ENCODE peak calls at places on chromosomes 7 and 10, in eight cellular contexts. X is stomach, A is A549, G is ovary, J is spleen, H is IMR-90, Q is right lobe of liver, K is heart left ventricle. N is an unnamed sample.

GRCh38 chr7:28729276-28729675 is 228.9 kb downstream of the TRIL start:
- DNase-seq in X (no peak), A (peak), G (no peak), J (no peak), H (no peak), Q (no peak), K (no peak), N (no peak)

GRCh38 chr10:95389176-95389575 is 98.4 kb upstream of the PDLIM1 start:
- DNase-seq in X (no peak), A (no peak), G (no peak), J (no peak), H (no peak), Q (no peak), K (no peak), N (no peak)

GRCh38 chr10:1603181-1603580 is 134.1 kb downstream of the ADARB2 start:
- DNase-seq in X (no peak), A (no peak), G (no peak), J (no peak), H (no peak), Q (no peak), K (no peak), N (no peak)

GRCh38 chr7:151806204-151806603 is 70.7 kb downstream of the PRKAG2 start:
- DNase-seq in X (peak), A (no peak), G (no peak), J (no peak), H (no peak), Q (no peak), K (no peak), N (no peak)

GRCh38 chr7:108824840-108825540 is 255.3 kb downstream of the DNAJB9 start:
- DNase-seq in X (no peak), A (peak), G (no peak), J (no peak), H (peak), Q (no peak), K (peak), N (no peak)

GRCh38 chr10:50600831-50601466 is 22.8 kb downstream of the SGMS1 start:
- DNase-seq in X (no peak), A (peak), G (no peak), J (no peak), H (peak), Q (no peak), K (no peak), N (no peak)

GRCh38 chr7:36265720-36266119 is 112.7 kb downstream of the EEPD1 start:
- DNase-seq in X (peak), A (no peak), G (no peak), J (no peak), H (no peak), Q (no peak), K (peak), N (no peak)

GRCh38 chr7:123372368-123372767 is 162.0 kb downstream of the IQUB start:
- DNase-seq in X (no peak), A (no peak), G (no peak), J (no peak), H (no peak), Q (no peak), K (no peak), N (no peak)

GRCh38 chr10:42983595-42983990 is 93.3 kb upstream of the RET start:
- DNase-seq in X (peak), A (no peak), G (no peak), J (peak), H (no peak), Q (no peak), K (no peak), N (no peak)

GRCh38 chr10:57968328-57969016 is 299.2 kb downstream of the IPMK start:
- DNase-seq in X (no peak), A (no peak), G (no peak), J (no peak), H (no peak), Q (no peak), K (no peak), N (no peak)

GRCh38 chr7:77391230-77391629 is 24.9 kb downstream of the GSAP start:
- DNase-seq in X (no peak), A (no peak), G (no peak), J (no peak), H (no peak), Q (no peak), K (no peak), N (no peak)
- TF ChIP-seq POLR2A in X (no peak), A (no peak), G (no peak), J (no peak), H (no peak), Q (no peak), K (no peak), N (no peak)

GRCh38 chr7:5767066-5767465 is 14.4 kb downstream of the RNF216 start:
- DNase-seq in X (no peak), A (no peak), G (no peak), J (no peak), H (no peak), Q (no peak), K (no peak), N (no peak)

GRCh38 chr7:5769571-5769970 is 11.9 kb downstream of the RNF216 start:
- DNase-seq in X (no peak), A (no peak), G (no peak), J (no peak), H (no peak), Q (no peak), K (no peak), N (no peak)

DNA sequence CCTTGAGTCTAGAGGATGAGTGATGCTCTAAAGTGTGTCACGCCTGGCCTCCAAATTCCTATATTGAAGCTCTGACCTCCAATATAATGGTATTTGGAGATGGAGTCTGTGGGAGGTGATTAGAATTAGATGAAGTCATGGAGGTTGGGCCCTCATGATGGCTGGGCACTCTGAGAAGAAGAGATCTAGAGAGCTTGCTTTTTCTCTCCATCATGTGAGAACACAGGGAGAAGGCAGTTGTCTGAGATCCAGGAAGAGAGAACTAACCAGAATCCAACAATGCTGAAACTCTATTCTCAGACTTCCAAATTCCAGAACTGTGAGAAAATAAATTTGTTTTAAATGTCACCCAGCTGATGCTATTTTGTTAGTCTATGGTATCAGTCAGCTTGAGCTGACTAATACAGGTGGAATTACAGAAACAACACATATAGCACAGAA is 15.1 kb downstream of the RNF216 start:
- DNase-seq in X (no peak), A (no peak), G (no peak), J (no peak), H (peak), Q (no peak), K (no peak), N (no peak)
- H3K27ac ChIP-seq in X (no peak), A (no peak), G (no peak), J (no peak), H (peak), Q (no peak), K (no peak), N (no peak)

DNA sequence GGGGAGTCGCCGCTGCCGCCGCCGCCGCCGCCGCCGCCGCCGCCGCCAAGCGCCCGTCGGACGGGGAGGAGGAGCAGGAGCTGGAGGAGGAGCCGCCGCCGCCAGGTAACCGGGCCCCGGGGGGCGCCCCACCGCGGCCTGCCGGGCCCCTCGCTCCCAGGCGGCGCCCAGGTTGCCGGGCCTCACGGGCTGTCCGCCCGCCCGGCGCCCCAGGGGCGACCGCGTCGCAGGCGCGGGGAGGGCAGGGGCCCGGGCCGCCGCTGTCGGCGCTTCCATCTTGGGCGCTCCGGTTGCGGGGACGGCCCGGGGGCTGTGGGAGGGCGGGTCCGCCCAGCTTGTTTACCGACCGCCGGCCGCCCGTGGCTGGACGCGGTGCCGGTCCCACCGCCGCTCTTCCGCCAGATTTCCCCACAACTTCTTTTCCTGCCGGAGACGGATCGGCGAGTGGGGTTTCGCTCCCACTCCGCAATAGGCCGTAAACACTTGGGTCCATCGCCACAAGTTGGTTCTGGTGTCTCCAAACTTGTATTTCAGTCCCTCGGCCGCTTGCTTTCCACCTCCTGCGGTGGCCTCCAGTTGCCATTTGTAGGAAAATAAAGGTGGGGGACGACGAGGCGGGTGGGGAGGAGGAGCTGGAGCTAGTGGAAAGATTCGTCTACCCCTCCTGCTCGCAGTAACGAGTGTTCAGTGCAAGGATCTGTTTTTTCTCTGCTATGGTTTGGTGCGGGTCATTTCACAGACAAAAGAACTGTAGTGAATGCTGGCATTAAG is 24.6 kb upstream of the ZRANB1 start:
- DNase-seq in X (peak), A (peak), G (peak), J (peak), H (peak), Q (peak), K (peak), N (peak)
- TF ChIP-seq POLR2A in X (no peak), A (no peak), G (no peak), J (no peak), H (no peak), Q (no peak), K (peak), N (peak)

DNA sequence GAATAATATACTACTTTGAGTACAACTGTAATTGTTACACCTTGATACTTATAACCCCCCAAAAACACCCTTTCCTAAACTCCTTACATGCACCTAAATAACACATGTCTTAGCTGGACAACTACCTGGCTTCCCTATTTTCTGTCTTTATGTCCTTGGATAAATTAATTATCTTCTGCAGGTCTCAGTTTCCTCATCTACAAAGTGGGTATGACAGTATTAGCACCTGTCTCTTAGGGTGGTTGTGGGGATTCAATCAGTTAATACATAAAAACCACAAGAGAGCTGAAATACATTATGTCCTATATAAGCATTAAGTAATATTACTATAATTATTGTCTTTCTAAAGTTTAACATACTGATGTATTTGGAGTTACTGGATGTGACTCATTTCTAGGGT is 10.8 kb downstream of the STEAP2 start:
- DNase-seq in X (no peak), A (no peak), G (no peak), J (no peak), H (no peak), Q (no peak), K (no peak), N (no peak)
- H3K27ac ChIP-seq in X (peak), A (no peak), G (no peak), J (no peak), H (no peak), Q (no peak), K (no peak), N (no peak)

DNA sequence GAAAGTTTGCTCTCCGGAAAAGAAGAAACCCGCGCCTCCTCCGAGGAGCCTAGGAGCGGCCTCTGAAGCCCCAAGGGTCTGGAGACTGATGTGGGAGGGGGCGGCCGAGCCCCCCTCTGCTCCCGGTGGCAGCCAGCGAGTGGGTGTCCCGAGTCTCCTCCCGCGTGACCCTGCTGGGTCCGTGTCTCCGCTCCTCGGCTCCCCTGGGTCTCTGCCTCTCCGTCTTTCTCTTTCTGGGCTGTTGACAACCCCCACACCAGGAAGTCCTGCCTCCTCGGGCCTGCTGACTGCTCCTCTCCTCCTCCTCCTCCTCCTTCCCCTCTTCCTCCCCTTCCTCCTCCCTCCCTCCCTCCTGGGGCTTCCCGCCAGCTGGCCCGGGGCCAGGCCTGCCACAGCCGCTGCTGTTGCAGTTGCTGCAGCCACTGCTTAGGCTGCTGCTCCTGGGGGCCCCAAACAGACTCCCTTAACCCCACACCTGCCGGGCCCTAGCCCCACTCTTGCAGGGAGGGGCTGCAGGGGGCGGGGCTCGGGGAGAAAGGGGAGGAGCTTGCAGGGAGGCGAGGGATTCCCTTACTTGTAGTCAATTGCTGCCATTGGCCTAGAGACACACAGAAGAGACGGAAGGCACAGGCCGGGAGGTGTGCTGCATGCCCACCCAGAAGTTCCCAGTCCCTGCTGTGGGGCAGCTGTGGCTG is at the start of gene TSC22D4:
- DNase-seq in X (peak), A (peak), G (peak), J (peak), H (peak), Q (peak), K (peak), N (peak)
- TF ChIP-seq POLR2A in X (no peak), A (peak), G (peak), J (peak), H (peak), Q (peak), K (peak), N (peak)

N was measured in adrenal gland.